ENCODE peak calls at places on chromosomes 16 and 17, in eight cellular contexts. K, N, P, G, W, T, S and V are unnamed samples.

GRCh38 chr17:50206604-50207293 is 5.3 kb upstream of the COL1A1 start:
- DNase-seq in W (no peak), T (no peak), P (peak), G (peak), N (no peak), S (no peak), K (peak), V (no peak)

GRCh38 chr16:87921236-87921773 is 15.0 kb downstream of the CA5A start:
- DNase-seq in K (no peak), G (no peak), T (no peak), P (no peak), W (no peak), S (no peak), N (no peak), V (no peak)

GRCh38 chr17:36661047-36661666 is 59.8 kb downstream of the MRM1 start:
- DNase-seq in K (no peak), W (no peak), G (no peak), S (no peak), P (no peak), N (no peak), T (no peak), V (no peak)

GRCh38 chr16:71761097-71761496 is 36.6 kb upstream of the PHLPP2 start:
- DNase-seq in P (no peak), W (no peak), G (no peak), K (no peak), N (no peak), S (no peak), T (no peak), V (no peak)

GRCh38 chr17:67289174-67289876 is 44.3 kb upstream of the HELZ start:
- DNase-seq in K (peak), P (no peak), G (no peak), N (no peak), S (peak), W (peak), T (no peak), V (peak)

GRCh38 chr16:867421-868385 is 67.2 kb upstream of the GNG13 start:
- DNase-seq in W (peak), S (no peak), N (no peak), P (no peak), T (no peak), K (no peak), G (no peak), V (no peak)

GRCh38 chr16:77500286-77500598 is 65.4 kb upstream of the ADAMTS18 start:
- DNase-seq in P (no peak), W (no peak), K (no peak), S (no peak), N (no peak), T (no peak), G (no peak), V (no peak)

GRCh38 chr17:82668631-82669099 is 20.4 kb upstream of the WDR45B start:
- DNase-seq in P (peak), K (peak), W (peak), S (peak), G (peak), N (peak), T (no peak), V (no peak)

GRCh38 chr16:80804061-80804450 is 342 bp downstream of the CDYL2 start:
- DNase-seq in S (no peak), T (peak), G (no peak), N (peak), W (peak), K (peak), P (peak), V (no peak)

GRCh38 chr16:56643080-56643778 is 4.8 kb downstream of the MT1A start:
- DNase-seq in P (no peak), W (peak), G (no peak), T (no peak), K (no peak), S (peak), N (peak), V (peak)

GRCh38 chr16:31182391-31182790 is 2.5 kb downstream of the FUS start:
- DNase-seq in K (no peak), N (no peak), S (no peak), P (no peak), W (no peak), T (no peak), G (no peak), V (no peak)